ENCODE peak calls at places on chromosomes 4 and X, in five cellular contexts. T, C, I, D and H are unnamed samples.

GRCh38 chr4:150244600-150244999 is 166.4 kb downstream of the DCLK2 start:
- DNase-seq in D (no peak), C (no peak), I (no peak), T (no peak), H (no peak)

GRCh38 chrX:118644378-118644777 is 83.0 kb upstream of the IL13RA1 start:
- DNase-seq in I (no peak), D (no peak), C (peak), T (peak), H (no peak)

GRCh38 chrX:105313596-105313995 is 93.1 kb upstream of the TEX13A start:
- DNase-seq in I (no peak), D (no peak), C (no peak), T (no peak), H (no peak)

GRCh38 chr4:182449186-182449880 is 206.1 kb downstream of the TENM3 start:
- DNase-seq in T (peak), D (no peak), C (no peak), I (no peak), H (no peak)

GRCh38 chr4:98249831-98250230 is 11.4 kb upstream of the RAP1GDS1 start:
- DNase-seq in D (no peak), T (no peak), C (no peak), I (no peak), H (no peak)

GRCh38 chr4:71635094-71635493 is 148.8 kb downstream of the GC start:
- DNase-seq in C (no peak), D (no peak), I (no peak), T (no peak), H (no peak)

GRCh38 chrX:19640693-19641374 is 125.5 kb upstream of the MAP3K15 start:
- DNase-seq in I (no peak), D (no peak), C (no peak), T (no peak), H (no peak)

GRCh38 chrX:137878401-137878800 is 312.5 kb downstream of the ZIC3 start:
- DNase-seq in T (no peak), I (no peak), C (no peak), D (no peak), H (no peak)

GRCh38 chr4:6324999-6325790 is 55.5 kb downstream of the WFS1 start:
- DNase-seq in C (no peak), D (no peak), I (no peak), T (no peak), H (no peak)

GRCh38 chr4:163142246-163142645 is 24.4 kb downstream of the NAF1 start:
- DNase-seq in I (no peak), C (no peak), T (no peak), D (no peak), H (no peak)

GRCh38 chrX:120781416-120781815 is 94.2 kb downstream of the CT47B1 start:
- DNase-seq in I (no peak), T (peak), D (no peak), C (no peak), H (no peak)

GRCh38 chr4:3332498-3332897 is 39.7 kb downstream of the RGS12 start:
- DNase-seq in I (no peak), D (no peak), T (no peak), C (no peak), H (no peak)

GRCh38 chr4:67549123-67549522 is 3.8 kb upstream of the CENPC start:
- DNase-seq in I (no peak), C (no peak), D (no peak), T (peak), H (no peak)

GRCh38 chrX:119614776-119615175 is 8.6 kb upstream of the NKRF start:
- DNase-seq in D (no peak), T (no peak), C (no peak), I (no peak), H (no peak)

GRCh38 chr4:65917486-65917885 is 247.2 kb upstream of the EPHA5 start:
- DNase-seq in I (no peak), D (no peak), C (no peak), T (no peak), H (no peak)

GRCh38 chr4:105345358-105345757 is 128.5 kb downstream of the PPA2 start:
- DNase-seq in T (no peak), D (no peak), I (no peak), C (no peak), H (no peak)

GRCh38 chr4:14783011-14783877 is 219.0 kb upstream of the CPEB2 start:
- DNase-seq in I (no peak), C (no peak), T (no peak), D (no peak), H (no peak)

GRCh38 chr4:85548116-85548515 is 73.2 kb downstream of the ARHGAP24 start:
- DNase-seq in I (no peak), T (no peak), D (no peak), C (no peak), H (no peak)